ENCODE peak calls at places on chromosomes 2 and 18, in four cellular contexts. D is NCI-H524 treated with DMSO at 0.1 percent for 48 hours; O is activated T-helper 9 cell treated with anti-CD3 and anti-CD28 coated beads, Interleukin-2, amount 50 U/mL, for 16 hours; K is CD4-positive, CD25-positive, alpha-beta regulatory T cell. G is an unnamed sample.

GRCh38 chr2:173149491-173149890 is 73.8 kb downstream of the MAP3K20 start:
- DNase-seq in D (no peak), O (peak; percentile 23), K (peak; percentile 23), G (no peak)

GRCh38 chr18:51153659-51154371 is 43.7 kb downstream of the MEX3C start:
- DNase-seq in D (no peak), O (peak; percentile 24), K (peak; percentile 59), G (no peak)

GRCh38 chr2:105329197-105329554 is 359 bp downstream of the TGFBRAP1 start:
- DNase-seq in D (no peak), O (peak; percentile 16), K (no peak), G (peak; percentile 34)

GRCh38 chr2:118696786-118697465 is 150.5 kb downstream of the EN1 start:
- DNase-seq in D (no peak), O (no peak), K (no peak), G (no peak)

GRCh38 chr2:95234806-95235205 is 27.5 kb downstream of the ZNF892 start:
- DNase-seq in D (no peak), O (no peak), K (no peak), G (no peak)

GRCh38 chr2:220687231-220687843 is 884.8 kb downstream of the EPHA4 start:
- DNase-seq in D (no peak), O (peak; percentile 36), K (peak; percentile 51), G (peak; percentile 78)

GRCh38 chr2:188497736-188498135 is 206.1 kb downstream of the GULP1 start:
- DNase-seq in D (no peak), O (no peak), K (no peak), G (no peak)

GRCh38 chr2:103873719-103874359 is 980.1 kb upstream of the POU3F3 start:
- DNase-seq in D (no peak), O (no peak), K (no peak), G (no peak)

GRCh38 chr18:63588869-63589268 is 1.7 kb downstream of the SERPINB13 start:
- DNase-seq in D (peak; percentile 22), O (no peak), K (no peak), G (no peak)

GRCh38 chr2:1162768-1163584 is 212.3 kb downstream of the SNTG2 start:
- DNase-seq in D (no peak), O (no peak), K (no peak), G (no peak)

GRCh38 chr2:12293868-12294267 is 422.9 kb upstream of the TRIB2 start:
- DNase-seq in D (no peak), O (no peak), K (no peak), G (no peak)

GRCh38 chr2:74917702-74918619 is 40.5 kb upstream of the POLE4 start:
- DNase-seq in D (no peak), O (no peak), K (no peak), G (no peak)